ENCODE peak calls at places on chromosomes 12 and 14, in six cellular contexts. R, L, K, X, S and E are unnamed samples.

GRCh38 chr12:13561923-13562322 is 365.4 kb downstream of the EMP1 start:
- DNase-seq in R (no peak), L (no peak), K (no peak), X (no peak), S (no peak), E (no peak)

GRCh38 chr12:67534671-67535070 is 113.9 kb upstream of the DYRK2 start:
- DNase-seq in R (no peak), L (no peak), K (no peak), X (no peak), S (peak; percentile 96), E (peak; percentile 40)

GRCh38 chr12:57779736-57780135 is 2.9 kb upstream of the TSFM start:
- DNase-seq in R (no peak), L (no peak), K (no peak), X (no peak), S (peak; percentile 42), E (no peak)

GRCh38 chr14:33120966-33121365 is 182.3 kb downstream of the NPAS3 start:
- DNase-seq in R (no peak), L (no peak), K (no peak), X (no peak), S (peak; percentile 35), E (no peak)

GRCh38 chr14:99138999-99139865 is 132.8 kb downstream of the BCL11B start:
- DNase-seq in R (no peak), L (no peak), K (no peak), X (no peak), S (no peak), E (no peak)

GRCh38 chr12:106712768-106713167 is 61.7 kb upstream of the RIC8B start:
- DNase-seq in R (no peak), L (no peak), K (no peak), X (no peak), S (no peak), E (no peak)

GRCh38 chr12:1594045-1594294 is 411 bp downstream of the FBXL14 start:
- DNase-seq in R (no peak), L (peak; percentile 61), K (peak; percentile 83), X (peak; percentile 35), S (peak; percentile 77), E (no peak)

GRCh38 chr12:13570005-13570694 is 373.6 kb downstream of the EMP1 start:
- DNase-seq in R (no peak), L (no peak), K (no peak), X (no peak), S (no peak), E (no peak)

GRCh38 chr12:685388-685787 is 22.1 kb upstream of the NINJ2 start:
- DNase-seq in R (no peak), L (no peak), K (peak; percentile 45), X (peak; percentile 94), S (peak; percentile 29), E (no peak)